ENCODE peak calls at places on chromosomes 3 and 15, in five cellular contexts. C is right cardiac atrium, N is GM23338, F is tibial artery, H is MM.1S. W is an unnamed sample.

GRCh38 chr3:140420621-140421357 is 257.1 kb upstream of the TRIM42 start:
- DNase-seq in F (no peak), C (peak; percentile 66), N (no peak), H (no peak), W (peak; percentile 38)

GRCh38 chr3:74413547-74414241 is 200.8 kb downstream of the CNTN3 start:
- DNase-seq in N (no peak), H (no peak), C (peak; percentile 26), F (no peak), W (no peak)

GRCh38 chr3:66411436-66411835 is 89.4 kb downstream of the LRIG1 start:
- DNase-seq in C (no peak), F (no peak), H (no peak), N (no peak), W (no peak)

GRCh38 chr3:89227218-89227617 is 119.8 kb downstream of the EPHA3 start:
- DNase-seq in C (no peak), N (no peak), F (no peak), H (no peak), W (no peak)

GRCh38 chr15:88695046-88695445 is 56.2 kb downstream of the ISG20 start:
- DNase-seq in H (no peak), N (no peak), C (no peak), F (no peak), W (no peak)

GRCh38 chr3:47685037-47685436 is 96.7 kb downstream of the SMARCC1 start:
- DNase-seq in N (no peak), H (no peak), C (no peak), F (no peak), W (no peak)

GRCh38 chr3:118400886-118401285 is 633.8 kb downstream of the IGSF11 start:
- DNase-seq in C (no peak), N (no peak), H (no peak), F (no peak), W (no peak)

GRCh38 chr15:78162038-78162437 is 12.9 kb downstream of the IDH3A start:
- DNase-seq in N (no peak), F (no peak), H (no peak), C (no peak), W (peak; percentile 89)

GRCh38 chr3:126264381-126264780 is 84.0 kb upstream of the ALDH1L1 start:
- DNase-seq in N (no peak), F (no peak), H (no peak), C (no peak), W (no peak)

GRCh38 chr15:34470091-34470490 is 32.5 kb upstream of the GOLGA8A start:
- DNase-seq in F (no peak), C (no peak), N (no peak), H (no peak), W (no peak)

GRCh38 chr3:171156455-171157005 is 130.0 kb upstream of the SLC2A2 start:
- DNase-seq in N (no peak), H (no peak), C (no peak), F (no peak), W (no peak)

GRCh38 chr15:43268111-43269105 is 1.7 kb upstream of the TGM5 start:
- DNase-seq in C (no peak), N (peak; percentile 77), H (no peak), F (no peak), W (peak; percentile 28)

GRCh38 chr15:76973362-76973743 is 21.6 kb upstream of the PSTPIP1 start:
- DNase-seq in C (peak; percentile 79), H (no peak), N (peak; percentile 92), F (no peak), W (peak; percentile 63)

GRCh38 chr3:47780727-47781325 is 867 bp downstream of the SMARCC1 start:
- DNase-seq in C (no peak), N (no peak), H (no peak), F (no peak), W (no peak)

GRCh38 chr3:105809204-105809893 is 59.5 kb downstream of the CBLB start:
- DNase-seq in C (no peak), N (no peak), H (no peak), F (no peak), W (no peak)

GRCh38 chr15:67736810-67737209 is 88.5 kb upstream of the SKOR1 start:
- DNase-seq in C (no peak), N (no peak), F (no peak), H (no peak), W (no peak)

GRCh38 chr15:63231717-63232116 is 42.3 kb downstream of the RAB8B start:
- DNase-seq in H (no peak), N (no peak), F (no peak), C (no peak), W (no peak)

GRCh38 chr15:55197362-55197705 is 593 bp upstream of the RSL24D1 start:
- DNase-seq in H (peak; percentile 36), N (peak; percentile 9), C (no peak), F (no peak), W (no peak)

GRCh38 chr15:66673410-66674322 is 28.4 kb upstream of the SMAD6 start:
- DNase-seq in N (peak; percentile 93), F (no peak), C (peak; percentile 88), H (peak; percentile 24), W (peak; percentile 81)

GRCh38 chr15:70788114-70789049 is 25.0 kb upstream of the UACA start:
- DNase-seq in F (no peak), C (no peak), N (no peak), H (no peak), W (no peak)

GRCh38 chr15:72319360-72319984 is 485 bp downstream of the CELF6 start:
- DNase-seq in F (peak; percentile 47), H (peak; percentile 16), C (peak; percentile 90), N (peak; percentile 88), W (peak; percentile 64)

GRCh38 chr3:149468504-149469212 is 5.8 kb upstream of the TM4SF4 start:
- DNase-seq in N (no peak), C (no peak), F (no peak), H (peak; percentile 69), W (no peak)

GRCh38 chr3:56921573-56922571 is 120.1 kb upstream of the ARHGEF3 start:
- DNase-seq in C (peak; percentile 65), N (no peak), H (peak; percentile 69), F (no peak), W (peak; percentile 43)
- H3K4me3 ChIP-seq in C (peak overlapping the region; percentile 40), N (no peak overlapping the region), H (peak overlapping the region; percentile 38), F (peak overlapping the region; percentile 31), W (no peak overlapping the region)

DNA sequence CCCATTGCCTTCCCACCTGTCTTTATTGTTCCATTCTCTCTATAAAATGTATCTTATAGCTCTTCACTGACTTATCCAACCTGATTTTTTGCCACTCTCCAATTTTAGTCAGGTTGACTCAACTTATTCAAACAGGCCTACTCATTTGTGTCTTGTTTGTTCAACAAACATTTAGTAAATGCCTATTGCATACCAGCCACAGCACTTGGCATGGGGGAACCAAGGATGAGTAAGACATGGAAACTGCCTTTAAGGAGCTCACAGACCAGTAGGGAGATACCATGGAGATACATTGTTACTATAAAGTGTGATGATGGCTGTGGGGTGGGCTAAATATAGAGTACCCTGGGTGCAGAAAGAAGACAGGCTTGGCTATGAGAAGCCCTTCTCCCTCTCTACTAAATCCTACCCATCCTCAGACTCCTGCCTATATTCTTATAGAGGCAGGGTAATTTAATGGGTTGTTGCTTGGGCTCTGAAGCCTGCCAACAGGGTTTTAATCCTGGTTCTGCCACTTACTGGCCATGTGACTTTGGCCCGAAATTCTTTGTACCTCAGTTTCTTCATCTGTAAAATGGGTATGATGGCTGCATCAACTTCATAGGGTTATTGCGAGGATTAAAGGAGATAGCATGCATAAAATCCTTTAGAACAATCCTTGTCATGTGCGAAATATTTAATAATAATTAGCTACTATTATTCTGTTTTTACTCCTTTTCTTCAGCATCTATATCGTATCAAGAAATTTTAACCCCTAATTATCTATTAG is 348.5 kb upstream of the UMPS start:
- DNase-seq in F (no peak), H (no peak), N (no peak), C (no peak), W (no peak)
- H3K27me3 ChIP-seq in F (no peaks in the 10 kb centered on the region), H (no peaks in the 10 kb centered on the region), N (no peaks in the 10 kb centered on the region), C (no peaks in the 10 kb centered on the region), W (no peaks in the 10 kb centered on the region)

GRCh38 chr15:84603630-84604379 is 3.0 kb downstream of the ZSCAN2 start:
- DNase-seq in N (peak; percentile 74), H (no peak), F (no peak), C (no peak), W (no peak)
- H3K4me1 ChIP-seq in N (peaks cover 65% of the 10 kb centered on the region), H (peaks cover 9% of the 10 kb centered on the region), F (peaks cover 16% of the 10 kb centered on the region), C (peaks cover 2% of the 10 kb centered on the region), W (no peaks in the 10 kb centered on the region)

GRCh38 chr3:116348216-116348615 is 97.1 kb downstream of the LSAMP start:
- DNase-seq in H (no peak), N (peak; percentile 62), F (no peak), C (no peak), W (no peak)
- H3K4me3 ChIP-seq in H (no peak overlapping the region), N (no peak overlapping the region), F (no peak overlapping the region), C (no peak overlapping the region), W (no peak overlapping the region)